ENCODE peak calls at places on chromosomes 4 and X, in ten cellular contexts. M is upper lobe of right lung; Y is effector CD4-positive, alpha-beta T cell; S is HT-29; U is GDM1; E is mucosa of descending colon; P is cardiac fibroblast; O is GM23248; V is pons; X is neural progenitor cell. H is an unnamed sample.

GRCh38 chr4:100696531-100696930 is 178.7 kb upstream of the EMCN start:
- DNase-seq in E (no peak), X (no peak), P (no peak), O (no peak), S (no peak), M (no peak), U (no peak), Y (no peak), V (no peak), H (no peak)

GRCh38 chr4:111984169-111984873 is 160.9 kb upstream of the FAM241A start:
- DNase-seq in O (peak), U (no peak), M (no peak), X (no peak), V (no peak), P (no peak), Y (no peak), E (no peak), S (no peak), H (no peak)

GRCh38 chr4:83025563-83025962 is 9.4 kb upstream of the COPS4 start:
- DNase-seq in E (no peak), M (no peak), X (no peak), S (no peak), O (no peak), Y (no peak), V (no peak), P (no peak), U (no peak), H (no peak)

GRCh38 chr4:1047106-1047975 is 35.9 kb downstream of the FGFRL1 start:
- DNase-seq in X (peak), S (no peak), P (no peak), U (no peak), O (no peak), E (peak), V (no peak), Y (no peak), M (peak), H (no peak)

GRCh38 chr4:32790803-32791202 is 2070.6 kb downstream of the PCDH7 start:
- DNase-seq in Y (no peak), P (no peak), M (no peak), X (no peak), S (no peak), U (no peak), O (no peak), E (no peak), V (no peak), H (no peak)

GRCh38 chr4:173057442-173057841 is 111.2 kb upstream of the GALNT7 start:
- DNase-seq in X (no peak), S (no peak), M (no peak), E (no peak), O (peak), U (no peak), P (no peak), Y (no peak), V (peak), H (no peak)

GRCh38 chr4:17781831-17782287 is 438 bp upstream of the FAM184B start:
- DNase-seq in Y (no peak), M (no peak), P (no peak), X (peak), S (no peak), V (no peak), E (no peak), U (no peak), O (peak), H (no peak)

GRCh38 chr4:175325230-175325629 is 407.1 kb downstream of the ADAM29 start:
- DNase-seq in X (no peak), M (no peak), P (no peak), U (no peak), Y (no peak), V (no peak), S (no peak), O (no peak), E (no peak), H (no peak)

GRCh38 chr4:140188975-140189374 is 35.0 kb upstream of the MAML3 start:
- DNase-seq in O (peak), E (no peak), U (no peak), M (peak), X (no peak), P (peak), V (no peak), Y (no peak), S (no peak), H (peak)

GRCh38 chr4:187333151-187333550 is 609.5 kb upstream of the FAT1 start:
- DNase-seq in S (peak), E (no peak), U (no peak), Y (no peak), X (no peak), P (no peak), O (no peak), V (no peak), M (no peak), H (no peak)

GRCh38 chrX:112814496-112814895 is 26.1 kb downstream of the AMOT start:
- DNase-seq in M (no peak), Y (no peak), S (no peak), E (no peak), O (no peak), X (peak), P (no peak), U (no peak), V (no peak), H (no peak)

GRCh38 chr4:23945521-23946017 is 55.7 kb upstream of the PPARGC1A start:
- DNase-seq in Y (no peak), M (no peak), S (peak), U (peak), O (peak), V (no peak), P (peak), E (no peak), X (no peak), H (no peak)

GRCh38 chr4:13534344-13535063 is 9.8 kb downstream of the NKX3-2 start:
- DNase-seq in E (no peak), Y (no peak), M (no peak), U (no peak), S (no peak), O (no peak), X (no peak), P (no peak), V (no peak), H (no peak)

GRCh38 chr4:120348521-120348920 is 281.9 kb upstream of the MAD2L1 start:
- DNase-seq in X (no peak), Y (no peak), U (no peak), V (no peak), S (no peak), O (peak), E (no peak), M (no peak), P (no peak), H (no peak)

GRCh38 chr4:119647558-119647957 is 19.0 kb upstream of the PDE5A start:
- DNase-seq in S (no peak), M (no peak), V (no peak), O (peak), Y (no peak), U (no peak), E (no peak), P (no peak), X (no peak), H (no peak)

GRCh38 chr4:153634737-153635353 is 49.2 kb upstream of the TLR2 start:
- DNase-seq in V (no peak), O (peak), X (peak), U (no peak), Y (no peak), E (no peak), M (no peak), S (peak), P (peak), H (no peak)

GRCh38 chr4:156803056-156803455 is 168.5 kb downstream of the PDGFC start:
- DNase-seq in S (no peak), V (no peak), P (no peak), U (no peak), X (no peak), Y (no peak), M (no peak), E (no peak), O (peak), H (no peak)

GRCh38 chr4:74205559-74205958 is 47.6 kb downstream of the MTHFD2L start:
- DNase-seq in S (no peak), O (no peak), V (no peak), M (no peak), Y (no peak), E (no peak), X (no peak), U (no peak), P (no peak), H (no peak)

GRCh38 chr4:2251795-2252529 is 9.9 kb downstream of the MXD4 start:
- DNase-seq in Y (no peak), M (peak), V (no peak), U (no peak), O (no peak), E (peak), S (no peak), P (no peak), X (no peak), H (no peak)

GRCh38 chr4:153131478-153132069 is 72.7 kb upstream of the TRIM2 start:
- DNase-seq in M (no peak), O (peak), X (no peak), Y (no peak), U (no peak), E (no peak), P (no peak), S (no peak), V (peak), H (no peak)